ENCODE peak calls at places on chromosome 10, in nine cellular contexts. N is PC-3; W is cardiac muscle cell; O is Peyer's patch; C is ovary; P is psoas muscle; X is colonic mucosa; F is heart left ventricle; J is CD8-positive, alpha-beta T cell. T is an unnamed sample.

GRCh38 chr10:113842171-113842570 is 11.7 kb downstream of the DCLRE1A start:
- DNase-seq in N (no peak), W (no peak), O (no peak), C (no peak), P (no peak), X (no peak), F (no peak), J (no peak), T (no peak)

GRCh38 chr10:49382826-49383225 is 13.1 kb downstream of the DRGX start:
- DNase-seq in N (no peak), W (no peak), O (no peak), C (no peak), P (no peak), X (no peak), F (no peak), J (no peak), T (no peak)

GRCh38 chr10:24669285-24669861 is 54.3 kb downstream of the ARHGAP21 start:
- DNase-seq in N (no peak), W (no peak), O (no peak), C (no peak), P (no peak), X (no peak), F (no peak), J (no peak), T (no peak)

GRCh38 chr10:16792675-16793074 is 24.5 kb downstream of the RSU1 start:
- DNase-seq in N (no peak), W (peak), O (no peak), C (no peak), P (peak), X (no peak), F (peak), J (no peak), T (no peak)

GRCh38 chr10:127916826-127917225 is 9.9 kb downstream of the PTPRE start:
- DNase-seq in N (no peak), W (no peak), O (no peak), C (no peak), P (no peak), X (no peak), F (no peak), J (no peak), T (no peak)

GRCh38 chr10:67471022-67471421 is 225.0 kb downstream of the CTNNA3 start:
- DNase-seq in N (no peak), W (no peak), O (no peak), C (no peak), P (no peak), X (no peak), F (no peak), J (no peak), T (no peak)

GRCh38 chr10:28432210-28432676 is 100.7 kb upstream of the WAC start:
- DNase-seq in N (peak), W (peak), O (peak), C (peak), P (peak), X (peak), F (peak), J (no peak), T (peak)

GRCh38 chr10:89479255-89479654 is 56.1 kb downstream of the SLC16A12 start:
- DNase-seq in N (no peak), W (peak), O (no peak), C (no peak), P (no peak), X (no peak), F (no peak), J (no peak), T (no peak)

GRCh38 chr10:107496594-107496993 is 332.1 kb upstream of the SORCS1 start:
- DNase-seq in N (no peak), W (no peak), O (no peak), C (no peak), P (no peak), X (no peak), F (no peak), J (no peak), T (no peak)

GRCh38 chr10:123808286-123808685 is 83.3 kb downstream of the CPXM2 start:
- DNase-seq in N (no peak), W (no peak), O (no peak), C (no peak), P (no peak), X (no peak), F (no peak), J (no peak), T (no peak)

GRCh38 chr10:25157650-25158049 is 17.2 kb upstream of the GPR158 start:
- DNase-seq in N (no peak), W (no peak), O (no peak), C (no peak), P (no peak), X (no peak), F (no peak), J (no peak), T (no peak)

GRCh38 chr10:80491251-80492102 is 37.4 kb downstream of the TSPAN14 start:
- DNase-seq in N (no peak), W (peak), O (peak), C (no peak), P (no peak), X (no peak), F (no peak), J (no peak), T (no peak)

GRCh38 chr10:49058341-49059255 is 56.7 kb downstream of the VSTM4 start:
- DNase-seq in N (no peak), W (peak), O (no peak), C (peak), P (peak), X (no peak), F (peak), J (no peak), T (no peak)

GRCh38 chr10:18611168-18611567 is 40.2 kb downstream of the NSUN6 start:
- DNase-seq in N (no peak), W (no peak), O (no peak), C (no peak), P (no peak), X (no peak), F (no peak), J (no peak), T (no peak)

GRCh38 chr10:54133201-54133600 is 667.8 kb downstream of the PCDH15 start:
- DNase-seq in N (peak), W (no peak), O (no peak), C (no peak), P (no peak), X (no peak), F (no peak), J (no peak), T (no peak)
- TF ChIP-seq CTCF in N (peak), W (no peak), O (no peak), C (no peak), P (no peak), X (no peak), F (peak), J (no peak), T (no peak)

GRCh38 chr10:98169379-98169778 is 34.9 kb downstream of the R3HCC1L start:
- DNase-seq in N (no peak), W (no peak), O (no peak), C (no peak), P (no peak), X (no peak), F (no peak), J (no peak), T (no peak)

GRCh38 chr10:98168766-98169165 is 34.3 kb downstream of the R3HCC1L start:
- DNase-seq in N (no peak), W (no peak), O (no peak), C (no peak), P (no peak), X (no peak), F (no peak), J (no peak), T (no peak)

GRCh38 chr10:98168147-98168546 is 33.7 kb downstream of the R3HCC1L start:
- DNase-seq in N (no peak), W (no peak), O (no peak), C (no peak), P (no peak), X (no peak), F (no peak), J (no peak), T (no peak)

GRCh38 chr10:98163941-98164340 is 29.5 kb downstream of the R3HCC1L start:
- DNase-seq in N (no peak), W (no peak), O (no peak), C (no peak), P (no peak), X (no peak), F (no peak), J (no peak), T (no peak)

DNA sequence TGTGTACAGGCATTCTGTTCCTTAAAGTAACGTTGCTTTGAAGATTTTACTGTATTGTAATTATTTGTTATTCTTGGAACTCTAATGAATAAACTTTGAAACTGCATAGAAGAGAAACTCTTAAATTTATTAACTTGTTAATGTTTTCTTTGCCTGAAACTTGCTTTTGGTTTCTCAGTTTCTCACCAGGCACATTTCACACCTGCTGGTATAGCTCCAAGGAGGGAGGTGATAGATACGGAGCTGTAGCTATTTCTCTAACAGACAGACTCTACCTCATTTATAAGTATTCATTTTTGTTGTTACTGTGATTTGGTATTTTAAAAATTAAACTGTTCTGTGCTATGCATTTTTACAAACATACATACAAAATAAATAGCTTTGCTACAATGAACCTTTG is 32.7 kb downstream of the R3HCC1L start:
- DNase-seq in N (no peak), W (no peak), O (no peak), C (no peak), P (no peak), X (no peak), F (no peak), J (no peak), T (no peak)
- H3K4me3 ChIP-seq in N (no peak), W (no peak), O (no peak), C (no peak), P (no peak), X (no peak), F (no peak), J (no peak), T (no peak)

DNA sequence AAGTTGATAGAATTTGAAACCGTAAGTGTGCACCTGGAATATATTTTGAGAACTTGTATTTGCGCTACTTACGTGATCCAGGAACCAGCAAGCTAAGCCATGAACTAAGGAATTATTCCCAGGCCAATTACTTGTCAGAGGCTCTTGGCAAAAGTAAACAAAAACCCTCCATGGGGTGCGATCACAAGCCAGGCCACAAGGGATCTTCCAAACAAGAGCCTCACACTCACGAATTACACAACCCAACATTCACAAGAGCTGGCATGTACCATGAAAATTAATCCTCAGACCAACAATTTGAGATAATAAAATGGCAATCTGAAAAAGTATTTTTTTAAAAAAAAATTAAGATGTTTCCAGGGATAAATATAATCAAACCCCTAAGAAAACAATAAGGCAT is 467.0 kb upstream of the AKR1E2 start:
- DNase-seq in N (no peak), W (peak), O (no peak), C (no peak), P (no peak), X (no peak), F (no peak), J (no peak), T (no peak)
- TF ChIP-seq CTCF in N (no peak), W (no peak), O (no peak), C (no peak), P (no peak), X (no peak), F (no peak), J (no peak), T (no peak)

DNA sequence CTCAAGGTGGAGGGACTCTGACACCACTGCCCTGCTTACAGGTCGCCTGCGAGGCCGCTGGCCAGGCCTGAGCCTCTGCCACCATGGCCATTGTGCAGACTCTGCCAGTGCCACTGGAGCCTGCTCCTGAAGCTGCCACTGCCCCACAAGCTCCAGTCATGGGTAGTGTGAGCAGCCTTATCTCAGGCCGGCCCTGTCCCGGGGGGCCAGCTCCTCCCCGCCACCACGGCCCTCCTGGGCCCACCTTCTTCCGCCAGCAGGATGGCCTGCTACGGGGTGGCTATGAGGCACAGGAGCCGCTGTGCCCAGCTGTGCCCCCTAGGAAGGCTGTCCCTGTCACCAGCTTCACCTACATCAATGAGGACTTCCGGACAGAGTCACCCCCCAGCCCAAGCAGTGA is 2.8 kb downstream of the LZTS2 start:
- DNase-seq in N (no peak), W (no peak), O (no peak), C (no peak), P (no peak), X (no peak), F (no peak), J (no peak), T (no peak)
- H3K4me3 ChIP-seq in N (no peak), W (no peak), O (no peak), C (no peak), P (peak), X (no peak), F (no peak), J (no peak), T (no peak)

DNA sequence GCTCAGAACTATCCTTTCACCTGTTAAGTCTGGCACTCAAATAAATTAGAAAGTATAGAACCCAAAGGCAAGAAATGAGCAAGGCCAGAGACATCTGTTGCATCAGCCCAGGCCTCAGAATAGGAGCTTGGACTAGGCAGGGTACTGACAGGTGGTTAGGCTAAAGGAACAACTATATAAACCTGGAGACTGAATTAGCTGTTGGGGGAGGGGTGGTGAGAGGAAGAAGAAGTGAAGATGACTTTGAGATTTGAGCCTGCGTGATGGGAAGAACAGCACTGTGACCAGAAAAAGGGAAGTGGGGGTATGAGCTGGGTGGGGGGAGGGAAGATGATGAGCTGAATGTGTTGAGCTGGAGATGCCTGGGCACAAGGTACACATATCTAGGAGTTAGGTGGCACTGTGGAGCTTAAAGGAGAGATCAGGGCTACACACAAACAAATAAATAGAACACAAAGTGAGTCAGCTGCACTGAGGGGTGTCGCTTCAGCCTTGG is 244.7 kb downstream of the PTEN start:
- DNase-seq in N (no peak), W (no peak), O (peak), C (no peak), P (no peak), X (no peak), F (no peak), J (no peak), T (no peak)
- TF ChIP-seq CTCF in N (no peak), W (no peak), O (no peak), C (no peak), P (no peak), X (no peak), F (no peak), J (no peak), T (no peak)

GRCh38 chr10:112815238-112816032 is 134.6 kb upstream of the TCF7L2 start:
- DNase-seq in N (peak), W (peak), O (no peak), C (no peak), P (no peak), X (no peak), F (no peak), J (no peak), T (no peak)

GRCh38 chr10:112810651-112811215 is 139.3 kb upstream of the TCF7L2 start:
- DNase-seq in N (peak), W (no peak), O (peak), C (no peak), P (no peak), X (no peak), F (no peak), J (no peak), T (no peak)

GRCh38 chr10:112812571-112812970 is 137.5 kb upstream of the TCF7L2 start:
- DNase-seq in N (no peak), W (no peak), O (peak), C (no peak), P (no peak), X (no peak), F (no peak), J (no peak), T (no peak)

GRCh38 chr10:112813866-112814596 is 136.0 kb upstream of the TCF7L2 start:
- DNase-seq in N (no peak), W (no peak), O (no peak), C (no peak), P (no peak), X (no peak), F (no peak), J (no peak), T (no peak)

DNA sequence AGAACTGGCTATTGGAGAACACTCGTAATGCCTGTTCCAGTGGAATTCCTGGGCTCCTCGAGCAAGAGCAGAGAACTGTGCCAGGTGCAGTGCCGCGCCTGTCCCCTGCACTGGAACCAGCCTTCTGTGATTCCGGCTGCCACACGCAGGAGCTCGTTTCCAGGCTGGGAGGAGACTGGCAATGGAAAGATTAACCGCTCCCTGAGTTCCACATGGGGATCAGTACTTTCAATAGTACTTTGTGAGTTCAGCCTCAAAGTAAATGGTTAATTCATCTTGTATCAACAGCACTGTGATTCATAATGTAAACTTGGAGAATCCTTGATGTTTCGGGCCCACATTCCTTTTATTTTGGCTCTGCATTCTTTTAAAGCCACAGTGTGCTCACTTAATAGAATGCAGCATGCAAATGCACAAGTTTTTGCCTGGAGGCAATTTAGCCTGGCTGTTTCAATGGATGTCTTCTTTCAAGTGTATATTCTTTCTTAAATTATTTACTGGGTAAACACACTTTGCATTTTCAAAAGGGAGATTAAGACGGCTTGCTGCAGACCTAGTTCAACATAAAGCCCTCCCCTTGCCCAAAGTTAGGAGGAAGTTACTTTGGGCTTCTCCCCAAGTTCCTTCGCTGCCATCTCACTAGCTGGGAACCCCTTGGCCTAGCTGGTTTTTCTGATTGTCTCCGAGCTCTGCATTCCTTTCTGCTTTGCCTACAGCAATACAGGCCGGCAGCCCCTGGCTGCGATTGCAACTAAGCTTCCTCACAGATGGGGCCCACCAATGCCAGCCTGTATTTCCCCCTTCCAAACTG is 138.1 kb upstream of the TCF7L2 start:
- DNase-seq in N (peak), W (peak), O (peak), C (peak), P (no peak), X (peak), F (no peak), J (no peak), T (peak)
- H3K4me3 ChIP-seq in N (no peak), W (no peak), O (no peak), C (no peak), P (no peak), X (no peak), F (no peak), J (no peak), T (no peak)

T was measured in HFF-Myc.